ENCODE peak calls at places on chromosomes 11 and 22, in seven cellular contexts. Q is kidney glomerular epithelial cell; W is right cardiac atrium; K is T-helper 9 cell; M is cardiac fibroblast; Z is NT2/D1; X is activated CD4-positive, alpha-beta T cell treated with anti-CD3 and anti-CD28 coated beads, Interleukin-2, amount 50 U/mL, for 1 hour. E is an unnamed sample.

GRCh38 chr11:84922212-84922805 is 704.8 kb downstream of the DLG2 start:
- DNase-seq in X (no peak), Z (no peak), K (no peak), Q (no peak), W (no peak), M (no peak), E (no peak)

GRCh38 chr22:39677967-39678366 is 107.4 kb downstream of the CACNA1I start:
- DNase-seq in W (peak; percentile 24), Z (no peak), K (no peak), Q (no peak), X (no peak), M (no peak), E (no peak)

GRCh38 chr22:32788884-32789624 is 12.5 kb upstream of the TIMP3 start:
- DNase-seq in Q (no peak), M (peak; percentile 79), Z (no peak), X (no peak), W (peak; percentile 58), K (no peak), E (no peak)

GRCh38 chr11:96228472-96228871 is 114.5 kb downstream of the MAML2 start:
- DNase-seq in Z (no peak), X (no peak), W (peak; percentile 90), K (no peak), Q (peak; percentile 88), M (peak; percentile 94), E (peak; percentile 95)

GRCh38 chr22:27433585-27434190 is 367.9 kb downstream of the MN1 start:
- DNase-seq in X (no peak), K (no peak), M (no peak), Q (no peak), Z (no peak), W (no peak), E (no peak)

GRCh38 chr11:61345170-61345610 is 12.2 kb downstream of the TKFC start:
- DNase-seq in W (no peak), K (no peak), Z (no peak), X (no peak), Q (no peak), M (no peak), E (no peak)

GRCh38 chr22:38843716-38844660 is at the start of gene NPTXR:
- DNase-seq in Q (peak; percentile 37), Z (peak; percentile 20), W (peak; percentile 78), M (peak; percentile 45), X (peak; percentile 35), K (peak; percentile 27), E (peak; percentile 63)

GRCh38 chr11:102338479-102339010 is 8.5 kb upstream of the BIRC2 start:
- DNase-seq in X (no peak), W (no peak), K (no peak), M (no peak), Z (no peak), Q (no peak), E (no peak)

GRCh38 chr22:48316245-48316875 is 1511.3 kb downstream of the BRD1 start:
- DNase-seq in M (no peak), K (no peak), W (no peak), Z (no peak), X (no peak), Q (no peak), E (no peak)

GRCh38 chr11:97506360-97506759 is 1116.5 kb downstream of the JRKL start:
- DNase-seq in K (no peak), M (no peak), W (no peak), Z (no peak), X (no peak), Q (no peak), E (no peak)

GRCh38 chr22:36467946-36468345 is 13.5 kb downstream of the TXN2 start:
- DNase-seq in Q (peak; percentile 92), X (no peak), W (peak; percentile 44), Z (no peak), M (peak; percentile 92), K (no peak), E (peak; percentile 98)

GRCh38 chr22:49108636-49109315 is 718.9 kb downstream of the BRD1 start:
- DNase-seq in X (no peak), K (no peak), Q (no peak), M (no peak), Z (no peak), W (no peak), E (no peak)

GRCh38 chr11:87528752-87529151 is 491.0 kb downstream of the TMEM135 start:
- DNase-seq in M (no peak), X (no peak), Z (no peak), W (no peak), K (no peak), Q (no peak), E (no peak)